ENCODE peak calls at places on chromosomes 3 and 15, in five cellular contexts. P is sciatic nerve; E is CD8-positive, alpha-beta memory T cell; B is GM23248; T is left cardiac atrium. R is an unnamed sample.

GRCh38 chr15:77209221-77209620 is 138.3 kb upstream of the TSPAN3 start:
- DNase-seq in P (no peak), B (no peak), E (no peak), T (no peak), R (no peak)

GRCh38 chr3:98730338-98730737 is 32.8 kb upstream of the ST3GAL6 start:
- DNase-seq in T (no peak), P (no peak), B (no peak), E (no peak), R (peak)

GRCh38 chr3:155356594-155357370 is 63.3 kb upstream of the STRIT1 start:
- DNase-seq in P (no peak), T (peak), B (peak), E (no peak), R (peak)

GRCh38 chr15:35485411-35485810 is 60.6 kb downstream of the DPH6 start:
- DNase-seq in P (no peak), T (no peak), E (no peak), B (no peak), R (no peak)

GRCh38 chr15:83206971-83207621 is 527 bp downstream of the HDGFL3 start:
- DNase-seq in B (peak), P (peak), T (peak), E (no peak), R (no peak)

GRCh38 chr3:193317901-193318300 is 60.7 kb downstream of the ATP13A5 start:
- DNase-seq in T (no peak), E (no peak), P (no peak), B (no peak), R (no peak)

GRCh38 chr3:106566277-106566676 is 697.5 kb upstream of the CBLB start:
- DNase-seq in B (no peak), E (no peak), P (no peak), T (no peak), R (peak)

GRCh38 chr3:128270559-128271492 is 117.5 kb downstream of the EEFSEC start:
- DNase-seq in P (no peak), T (no peak), E (no peak), B (no peak), R (no peak)

GRCh38 chr3:32780735-32781210 is 37.0 kb upstream of the TRIM71 start:
- DNase-seq in E (no peak), P (peak), T (peak), B (peak), R (peak)

GRCh38 chr15:37122703-37123102 is 22.4 kb upstream of the MEIS2 start:
- DNase-seq in B (no peak), E (no peak), P (no peak), T (peak), R (no peak)

GRCh38 chr3:31166249-31166885 is 271.9 kb upstream of the GADL1 start:
- DNase-seq in E (no peak), T (no peak), P (no peak), B (peak), R (no peak)

GRCh38 chr15:69729167-69729748 is 276.6 kb downstream of the RPLP1 start:
- DNase-seq in P (no peak), E (peak), T (no peak), B (peak), R (peak)

GRCh38 chr3:127796045-127796720 is 26.1 kb downstream of the MGLL start:
- DNase-seq in B (no peak), E (no peak), P (peak), T (no peak), R (no peak)

GRCh38 chr15:77504310-77504709 is 83.6 kb downstream of the HMG20A start:
- DNase-seq in P (no peak), T (no peak), E (no peak), B (no peak), R (no peak)

GRCh38 chr3:32706348-32707025 is 21.5 kb downstream of the CNOT10 start:
- DNase-seq in B (peak), E (no peak), P (no peak), T (no peak), R (no peak)

GRCh38 chr3:87307805-87308204 is 31.4 kb upstream of the POU1F1 start:
- DNase-seq in B (peak), E (no peak), T (no peak), P (no peak), R (no peak)

GRCh38 chr3:53994986-53995385 is 103.3 kb upstream of the SELENOK start:
- DNase-seq in P (no peak), E (no peak), B (no peak), T (no peak), R (no peak)

GRCh38 chr3:142057331-142057725 is 92.0 kb downstream of the TFDP2 start:
- DNase-seq in T (no peak), B (no peak), E (no peak), P (no peak), R (no peak)

R was measured in NB4.